ENCODE peak calls at places on chromosomes 7 and 10, in four cellular contexts. V, Y, I and U are unnamed samples.

GRCh38 chr7:157520249-157520648 is 183.4 kb downstream of the DNAJB6 start:
- DNase-seq in Y (no peak), I (no peak), V (no peak), U (peak; percentile 29)

GRCh38 chr10:107986571-107986970 is 822.1 kb upstream of the SORCS1 start:
- DNase-seq in I (no peak), Y (no peak), V (no peak), U (no peak)

GRCh38 chr7:134599371-134599770 is 47.3 kb upstream of the BPGM start:
- DNase-seq in Y (no peak), I (no peak), V (no peak), U (no peak)

GRCh38 chr7:2525161-2525930 is 5.8 kb downstream of the LFNG start:
- DNase-seq in V (no peak), Y (no peak), I (no peak), U (no peak)

GRCh38 chr10:121668336-121669009 is 70.2 kb upstream of the FGFR2 start:
- DNase-seq in Y (no peak), V (no peak), I (peak; percentile 43), U (peak; percentile 85)

GRCh38 chr7:124101173-124101768 is 68.4 kb upstream of the TMEM229A start:
- DNase-seq in Y (no peak), I (no peak), V (peak; percentile 8), U (no peak)

GRCh38 chr10:91511549-91512330 is 101.6 kb downstream of the HECTD2 start:
- DNase-seq in V (peak; percentile 8), I (no peak), Y (no peak), U (no peak)

GRCh38 chr7:77565917-77566316 is 28.8 kb downstream of the PTPN12 start:
- DNase-seq in V (no peak), I (no peak), Y (no peak), U (no peak)

GRCh38 chr7:85341973-85342372 is 155.1 kb upstream of the SEMA3D start:
- DNase-seq in V (no peak), I (no peak), Y (no peak), U (no peak)

GRCh38 chr10:1539216-1539615 is 198.1 kb downstream of the ADARB2 start:
- DNase-seq in Y (no peak), I (no peak), V (no peak), U (no peak)

GRCh38 chr10:76553231-76553630 is 1084.4 kb downstream of the KCNMA1 start:
- DNase-seq in Y (no peak), V (no peak), I (no peak), U (no peak)

GRCh38 chr7:155412416-155413253 is 45.3 kb upstream of the EN2 start:
- DNase-seq in Y (no peak), I (no peak), V (peak; percentile 78), U (no peak)

GRCh38 chr10:88851706-88852105 is at the start of gene ANKRD22:
- DNase-seq in Y (no peak), V (peak; percentile 25), I (no peak), U (no peak)

GRCh38 chr10:124621637-124622036 is 122.5 kb downstream of the FAM53B start:
- DNase-seq in V (no peak), I (no peak), Y (no peak), U (no peak)

GRCh38 chr10:124618674-124619073 is 125.5 kb downstream of the FAM53B start:
- DNase-seq in Y (no peak), I (no peak), V (no peak), U (no peak)

GRCh38 chr10:124622158-124622557 is 122.0 kb downstream of the FAM53B start:
- DNase-seq in Y (no peak), I (no peak), V (no peak), U (no peak)

GRCh38 chr10:124619195-124619594 is 125.0 kb downstream of the FAM53B start:
- DNase-seq in Y (no peak), I (no peak), V (no peak), U (no peak)

GRCh38 chr10:124619802-124620490 is 124.2 kb downstream of the FAM53B start:
- DNase-seq in I (no peak), Y (no peak), V (no peak), U (no peak)
- H3K4me1 ChIP-seq in I (peaks cover 78% of the 10 kb centered on the region), Y (peaks cover 34% of the 10 kb centered on the region), V (no peaks in the 10 kb centered on the region), U (no peaks in the 10 kb centered on the region)

DNA sequence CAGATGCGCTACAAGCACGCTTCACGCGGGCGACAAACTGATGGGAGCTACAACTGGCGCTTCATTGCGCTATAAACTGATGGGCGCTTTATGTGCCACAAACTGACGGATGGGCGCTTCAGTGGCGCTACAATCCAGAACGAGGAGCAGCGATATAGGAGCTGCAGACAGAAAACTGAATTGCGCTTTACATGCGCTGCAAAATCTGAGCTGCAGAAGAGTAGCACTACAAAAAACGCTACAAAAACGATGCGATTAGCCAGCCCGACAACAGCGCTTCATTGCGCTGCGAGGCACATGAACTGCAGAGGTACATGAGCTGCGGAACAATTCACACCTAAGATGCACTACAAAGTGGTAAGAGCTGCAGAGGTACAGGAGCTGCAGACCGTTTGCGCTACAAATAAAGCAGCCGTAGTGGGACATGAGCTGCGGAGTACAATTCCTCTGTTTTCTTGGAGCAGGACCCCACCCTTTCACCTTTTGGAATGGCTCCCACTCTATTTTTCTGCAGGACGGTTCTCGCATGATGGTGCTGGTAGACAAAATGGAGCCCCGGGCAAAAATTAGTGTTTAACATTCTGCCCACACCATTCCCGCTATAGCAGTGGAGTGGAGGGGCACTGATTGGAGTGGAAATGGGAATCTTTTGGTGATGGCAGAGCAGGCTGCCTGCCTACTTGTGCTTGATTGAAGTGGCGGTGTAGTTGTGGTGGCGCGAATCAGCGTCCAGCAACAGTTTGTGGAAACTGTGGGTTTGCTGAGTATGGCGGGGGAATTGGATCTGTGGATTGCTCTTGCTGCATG is 1.2 kb upstream of the SGCE start:
- DNase-seq in V (no peak), I (no peak), Y (no peak), U (no peak)
- H3K27ac ChIP-seq in V (peak overlapping the region; percentile 96), I (peak overlapping the region; percentile 39), Y (no peak overlapping the region), U (peak overlapping the region; percentile 57)

DNA sequence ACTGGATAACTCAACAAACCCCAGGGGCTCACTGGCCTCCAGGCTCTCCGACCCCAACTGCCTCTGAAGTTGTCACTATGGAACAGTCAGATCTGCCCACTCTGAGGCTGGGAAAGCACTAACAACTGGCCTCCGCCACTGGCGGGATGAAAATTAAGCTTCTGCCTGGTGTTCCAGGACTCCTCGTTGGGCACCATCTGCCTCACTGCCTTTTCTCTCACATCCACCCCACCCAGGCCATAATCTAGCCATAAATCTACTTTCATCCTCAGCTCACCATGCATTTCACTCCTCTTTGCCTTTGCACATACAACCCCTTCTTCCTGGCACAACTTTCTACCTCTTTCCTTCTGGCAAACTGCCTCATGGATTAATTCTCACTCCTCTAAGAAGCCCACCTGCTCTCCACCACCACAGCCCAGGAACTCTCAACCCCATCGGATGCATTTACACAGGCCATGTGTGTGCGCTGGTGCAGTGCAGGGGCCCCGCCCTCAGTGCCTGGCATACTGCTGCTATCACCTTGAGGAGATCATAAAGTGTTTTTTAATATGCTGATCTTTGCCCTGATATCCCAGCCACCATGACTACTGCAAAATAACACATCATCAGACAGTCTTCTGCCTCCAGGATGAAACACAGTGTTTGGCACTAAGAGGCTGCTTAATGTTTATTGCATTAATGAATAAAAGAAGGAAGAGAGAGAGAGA is 4.0 kb downstream of the CDHR1 start:
- DNase-seq in Y (no peak), V (no peak), I (no peak), U (no peak)
- H3K4me1 ChIP-seq in Y (no peaks in the 10 kb centered on the region), V (peaks cover 4% of the 10 kb centered on the region), I (peaks cover 30% of the 10 kb centered on the region), U (peaks cover 12% of the 10 kb centered on the region)

GRCh38 chr10:31757374-31757773 is 171.3 kb downstream of the ARHGAP12 start:
- DNase-seq in Y (no peak), I (no peak), V (no peak), U (peak; percentile 46)
- H3K27ac ChIP-seq in Y (peak overlapping the region; percentile 97), I (peak overlapping the region; percentile 99), V (no peak overlapping the region), U (peak overlapping the region; percentile 97)

GRCh38 chr7:47622586-47622945 is 40.7 kb upstream of the TNS3 start:
- DNase-seq in I (no peak), Y (no peak), V (no peak), U (no peak)

GRCh38 chr7:47622946-47623640 is 41.2 kb upstream of the TNS3 start:
- DNase-seq in V (no peak), Y (no peak), I (no peak), U (no peak)

GRCh38 chr7:47619806-47620205 is 37.9 kb upstream of the TNS3 start:
- DNase-seq in I (no peak), Y (no peak), V (no peak), U (no peak)

GRCh38 chr7:47621985-47622561 is 40.2 kb upstream of the TNS3 start:
- DNase-seq in Y (no peak), I (no peak), V (no peak), U (no peak)

DNA sequence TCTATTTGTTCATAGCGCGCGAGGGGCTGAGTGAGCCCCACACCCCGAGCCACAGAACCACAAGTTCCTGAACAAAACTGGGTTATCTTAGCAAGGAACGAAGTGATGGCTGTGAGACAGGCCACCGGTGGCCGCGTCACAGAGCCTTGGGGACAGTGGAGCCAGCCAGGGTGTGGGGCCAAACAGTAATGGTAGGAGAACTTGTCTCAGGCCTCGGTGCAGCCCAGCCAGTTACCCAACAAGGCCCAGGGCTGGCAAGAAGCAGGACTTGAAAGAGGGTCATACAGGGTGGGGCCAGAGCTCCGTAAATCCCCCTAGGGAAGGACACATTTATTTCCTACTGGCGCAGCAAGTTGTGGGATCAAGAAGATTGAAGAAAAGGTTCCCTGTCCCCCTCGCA is 39.4 kb upstream of the TNS3 start:
- DNase-seq in I (no peak), Y (no peak), V (no peak), U (no peak)
- H3K4me1 ChIP-seq in I (peaks cover 27% of the 10 kb centered on the region), Y (no peaks in the 10 kb centered on the region), V (peaks cover 42% of the 10 kb centered on the region), U (peaks cover 26% of the 10 kb centered on the region)

GRCh38 chr10:110008518-110009339 is 945 bp downstream of the ADD3 start:
- DNase-seq in Y (no peak), I (peak; percentile 55), V (peak; percentile 13), U (no peak)

GRCh38 chr10:110007171-110007700 is 548 bp upstream of the ADD3 start:
- DNase-seq in I (no peak), V (peak; percentile 35), Y (peak; percentile 3), U (peak; percentile 52)

GRCh38 chr10:110011679-110012078 is 3.9 kb downstream of the ADD3 start:
- DNase-seq in V (no peak), I (no peak), Y (no peak), U (no peak)

GRCh38 chr10:110007701-110008517 is at the start of gene ADD3:
- DNase-seq in Y (peak; percentile 85), I (peak; percentile 96), V (peak; percentile 74), U (peak; percentile 95)

DNA sequence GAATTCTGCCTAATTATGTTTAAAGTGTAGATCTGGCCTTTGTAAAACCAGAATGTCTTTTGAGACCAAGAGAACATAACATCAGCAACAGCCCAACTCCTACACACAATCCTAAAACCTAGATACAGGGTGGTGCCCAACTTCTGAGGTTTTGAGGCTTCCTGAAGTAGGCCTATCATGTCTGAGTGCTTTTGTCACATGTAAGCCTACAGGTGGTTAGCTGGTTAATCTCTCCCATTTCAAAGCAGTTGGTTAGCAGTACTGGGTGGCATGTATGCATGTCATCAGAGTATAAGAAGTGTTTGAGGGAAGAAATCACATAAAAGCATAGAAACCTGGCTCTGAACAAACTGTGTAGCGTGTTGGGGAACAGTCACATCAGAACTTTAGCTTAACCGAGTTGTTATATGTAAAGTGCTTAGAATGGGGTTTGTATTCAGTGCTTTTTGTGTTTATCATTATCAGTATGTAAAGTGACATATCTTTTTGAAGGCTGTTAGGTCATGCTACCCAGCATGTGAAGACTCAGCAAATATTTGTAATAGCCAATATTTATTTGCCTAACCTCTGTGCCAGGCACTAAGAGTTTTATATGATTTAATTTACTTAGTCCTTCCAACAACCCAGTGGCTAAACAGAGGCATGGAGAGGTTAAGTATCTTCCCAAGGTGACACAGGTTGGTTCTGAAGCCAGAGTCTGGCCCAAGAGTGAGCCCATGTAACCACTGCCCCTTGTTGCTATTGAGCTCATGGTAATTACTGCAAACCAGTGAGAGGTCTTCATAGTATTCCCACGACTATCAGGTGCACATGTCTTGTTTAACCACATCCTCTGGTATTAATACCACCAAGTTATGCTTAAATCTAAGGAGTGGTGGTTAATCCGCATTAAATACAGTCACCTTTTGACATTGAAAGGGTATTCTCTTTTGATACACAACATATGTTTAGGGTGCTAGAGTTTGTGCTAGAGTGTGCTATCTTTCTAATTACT is 2.6 kb downstream of the ADD3 start:
- DNase-seq in I (no peak), V (no peak), Y (no peak), U (no peak)
- H3K27ac ChIP-seq in I (peak overlapping the region; percentile 99), V (no peak overlapping the region), Y (no peak overlapping the region), U (peak overlapping the region; percentile 98)